ENCODE peak calls at places on chromosomes 5 and 9, in five cellular contexts. X is psoas muscle; R is coronary artery; S is naive thymus-derived CD4-positive, alpha-beta T cell; B is adipocyte. G is an unnamed sample.

GRCh38 chr5:90562331-90562730 is 3.7 kb downstream of the ADGRV1 start:
- DNase-seq in X (no peak), S (no peak), B (no peak), R (no peak), G (no peak)

GRCh38 chr5:177430146-177430951 is 3.9 kb downstream of the GRK6 start:
- DNase-seq in R (no peak), X (no peak), B (no peak), S (no peak), G (no peak)

GRCh38 chr9:95206143-95206542 is 111.4 kb downstream of the FANCC start:
- DNase-seq in X (no peak), S (no peak), R (no peak), B (peak), G (no peak)

GRCh38 chr5:39501403-39501802 is 76.6 kb upstream of the DAB2 start:
- DNase-seq in B (peak), S (no peak), X (peak), R (no peak), G (peak)

GRCh38 chr5:372911-373709 is 51.6 kb downstream of the AHRR start:
- DNase-seq in R (peak), S (peak), B (no peak), X (no peak), G (no peak)

GRCh38 chr5:151037561-151038291 is 17.3 kb downstream of the GPX3 start:
- DNase-seq in S (no peak), R (no peak), X (peak), B (peak), G (peak)

GRCh38 chr5:127757576-127757975 is 54.4 kb downstream of the CCDC192 start:
- DNase-seq in S (no peak), B (peak), R (no peak), X (no peak), G (peak)

GRCh38 chr5:35129921-35130485 is 82.3 kb upstream of the AGXT2 start:
- DNase-seq in X (no peak), S (peak), B (peak), R (no peak), G (peak)

GRCh38 chr5:5629579-5629978 is 207.1 kb downstream of the ICE1 start:
- DNase-seq in S (no peak), X (no peak), R (no peak), B (no peak), G (no peak)

GRCh38 chr5:35320029-35320428 is 89.7 kb upstream of the PRLR start:
- DNase-seq in R (no peak), S (no peak), B (no peak), X (no peak), G (no peak)

GRCh38 chr5:135930029-135930948 is 24.5 kb downstream of the LECT2 start:
- DNase-seq in B (no peak), R (no peak), S (no peak), X (peak), G (no peak)

GRCh38 chr5:150653145-150653761 is 7.8 kb upstream of the MYOZ3 start:
- DNase-seq in X (no peak), S (no peak), R (no peak), B (no peak), G (no peak)

GRCh38 chr5:177098103-177098771 is 11.5 kb downstream of the FGFR4 start:
- DNase-seq in R (no peak), B (peak), S (no peak), X (peak), G (no peak)

GRCh38 chr5:115329475-115329874 is 33.0 kb upstream of the CCDC112 start:
- DNase-seq in S (no peak), R (no peak), X (no peak), B (no peak), G (no peak)

GRCh38 chr9:75111019-75111622 is 22.8 kb downstream of the OSTF1 start:
- DNase-seq in S (no peak), X (no peak), R (no peak), B (no peak), G (no peak)

GRCh38 chr9:91047993-91048607 is 246.5 kb downstream of the SYK start:
- DNase-seq in R (no peak), X (no peak), B (peak), S (peak), G (no peak)

GRCh38 chr5:77859306-77859705 is 83.2 kb upstream of the TBCA start:
- DNase-seq in R (no peak), S (no peak), X (no peak), B (no peak), G (no peak)

GRCh38 chr9:90322296-90322695 is 320.3 kb downstream of the DIRAS2 start:
- DNase-seq in B (no peak), X (no peak), R (no peak), S (no peak), G (peak)

GRCh38 chr9:121863931-121864330 is 212.5 kb downstream of the DAB2IP start:
- DNase-seq in S (no peak), R (no peak), X (no peak), B (peak), G (no peak)

GRCh38 chr5:52177193-52177592 is 610.5 kb upstream of the ITGA1 start:
- DNase-seq in S (no peak), R (no peak), B (no peak), X (no peak), G (no peak)

GRCh38 chr9:131799177-131799823 is 59.4 kb upstream of the RAPGEF1 start:
- DNase-seq in S (peak), B (peak), R (no peak), X (no peak), G (peak)

GRCh38 chr9:15349892-15350761 is 43.1 kb upstream of the TTC39B start:
- DNase-seq in B (peak), X (no peak), S (no peak), R (no peak), G (no peak)

GRCh38 chr5:103034662-103035392 is 85.1 kb downstream of the GIN1 start:
- DNase-seq in B (no peak), S (no peak), X (no peak), R (no peak), G (no peak)

GRCh38 chr9:136940526-136941230 is 3.9 kb downstream of the FBXW5 start:
- DNase-seq in X (peak), B (no peak), R (no peak), S (no peak), G (no peak)

GRCh38 chr9:124299519-124300090 is 41.9 kb downstream of the NEK6 start:
- DNase-seq in R (no peak), B (no peak), S (no peak), X (no peak), G (no peak)

GRCh38 chr5:175772747-175773533 is 98.4 kb upstream of the CPLX2 start:
- DNase-seq in B (no peak), S (no peak), X (no peak), R (no peak), G (no peak)

GRCh38 chr5:110460837-110461236 is 265.6 kb downstream of the TMEM232 start:
- DNase-seq in S (no peak), X (no peak), R (no peak), B (no peak), G (no peak)

GRCh38 chr5:132026516-132027008 is 15.1 kb upstream of the ACSL6 start:
- DNase-seq in S (peak), B (no peak), X (peak), R (no peak), G (no peak)

GRCh38 chr9:124721109-124721850 is 49.8 kb downstream of the NR6A1 start:
- DNase-seq in R (no peak), X (no peak), S (no peak), B (peak), G (peak)

GRCh38 chr5:181190711-181191525 is 14.1 kb downstream of the TRIM7 start:
- DNase-seq in R (no peak), X (peak), B (peak), S (peak), G (peak)

GRCh38 chr5:133723651-133724366 is 111.5 kb upstream of the FSTL4 start:
- DNase-seq in B (no peak), X (no peak), R (peak), S (no peak), G (no peak)

GRCh38 chr5:176901260-176902101 is 2.3 kb upstream of the HK3 start:
- DNase-seq in X (no peak), R (no peak), B (no peak), S (no peak), G (no peak)

DNA sequence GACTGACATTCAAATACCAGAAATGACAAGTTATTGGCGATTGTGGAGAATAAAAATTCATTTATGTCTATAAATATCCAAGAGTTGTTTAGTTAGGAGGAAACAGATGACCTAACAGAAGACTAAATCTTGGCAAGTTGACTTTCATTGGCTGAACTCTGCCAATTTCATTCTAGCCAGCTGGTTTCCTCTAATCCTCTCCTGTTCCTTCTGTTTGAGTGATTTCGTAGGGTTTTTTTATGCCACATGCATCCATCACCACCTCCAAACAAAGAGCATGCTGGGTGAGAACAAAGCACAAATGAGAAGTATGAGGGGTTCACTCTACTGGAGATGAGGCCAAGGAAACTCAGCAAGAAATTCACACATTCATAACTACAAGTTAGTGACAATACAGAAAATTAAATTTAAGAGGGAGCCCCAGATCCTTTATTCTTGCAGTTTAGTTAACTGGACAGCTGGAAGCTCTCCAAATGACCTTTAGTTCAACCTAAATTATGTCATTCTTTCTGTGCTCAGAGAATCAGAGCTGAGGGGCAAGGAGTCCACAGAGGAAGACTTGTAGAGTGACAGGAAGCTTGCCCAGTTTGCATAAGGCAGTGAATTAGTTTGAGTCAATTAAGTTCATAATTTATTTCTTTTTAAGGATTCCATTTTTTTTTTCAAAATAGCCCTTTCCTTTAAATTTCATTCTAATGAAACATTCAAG is 932.1 kb downstream of the TLE4 start:
- DNase-seq in S (no peak), B (no peak), X (no peak), R (no peak), G (no peak)
- H3K4me3 ChIP-seq in S (no peak), B (no peak), X (no peak), R (no peak), G (no peak)

DNA sequence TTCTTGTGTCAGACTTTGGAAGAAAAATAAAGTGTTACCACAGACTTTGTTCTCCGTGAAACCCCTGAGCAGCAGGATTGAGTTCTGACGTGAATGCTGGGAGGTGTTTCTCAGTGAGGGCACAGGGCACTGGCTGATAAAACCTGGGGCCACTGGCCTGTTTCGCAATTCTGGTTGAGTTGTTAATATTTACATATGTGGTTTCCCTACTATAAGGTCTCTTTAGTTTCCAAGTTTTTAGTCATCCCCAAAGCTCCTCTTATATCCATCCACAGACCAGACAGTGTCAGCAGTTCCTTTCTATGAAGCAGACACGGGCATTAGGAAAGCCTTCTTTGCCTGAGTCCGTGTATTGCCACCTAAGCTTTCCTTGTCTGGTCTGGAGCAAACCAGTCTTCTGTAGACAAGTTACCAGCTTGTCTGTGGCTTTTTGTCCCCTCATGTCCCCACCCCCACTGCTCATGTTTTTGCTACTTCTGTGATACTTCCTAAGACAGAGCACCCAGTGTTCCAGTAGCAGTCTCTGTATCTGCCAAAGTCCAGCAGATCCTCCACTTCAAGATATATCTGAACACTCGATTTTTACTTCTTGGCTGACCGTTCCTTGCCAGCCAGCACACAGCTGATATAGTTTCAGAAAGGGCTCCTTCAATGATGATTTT is 42.0 kb downstream of the ACO1 start:
- DNase-seq in S (no peak), R (no peak), B (peak), X (no peak), G (no peak)
- H3K4me3 ChIP-seq in S (no peak), R (no peak), B (no peak), X (no peak), G (no peak)

GRCh38 chr9:133144142-133144886 is 19.4 kb downstream of the GBGT1 start:
- DNase-seq in B (peak), X (peak), R (no peak), S (peak), G (peak)
- H3K4me3 ChIP-seq in B (peak), X (peak), R (peak), S (peak), G (peak)

GRCh38 chr5:58983496-58983895 is 400.6 kb downstream of the RAB3C start:
- DNase-seq in B (no peak), R (no peak), X (no peak), S (no peak), G (no peak)

GRCh38 chr5:58984009-58984525 is 401.2 kb downstream of the RAB3C start:
- DNase-seq in S (no peak), R (no peak), B (no peak), X (no peak), G (no peak)

GRCh38 chr5:58979090-58979489 is 396.2 kb downstream of the RAB3C start:
- DNase-seq in S (no peak), B (no peak), R (no peak), X (no peak), G (no peak)

GRCh38 chr5:58985311-58985710 is 402.4 kb downstream of the RAB3C start:
- DNase-seq in X (no peak), R (no peak), B (no peak), S (no peak), G (no peak)

GRCh38 chr5:58980890-58981289 is 398.0 kb downstream of the RAB3C start:
- DNase-seq in S (no peak), R (no peak), B (no peak), X (no peak), G (no peak)
- H3K4me3 ChIP-seq in S (no peak), R (no peak), B (no peak), X (no peak), G (no peak)

DNA sequence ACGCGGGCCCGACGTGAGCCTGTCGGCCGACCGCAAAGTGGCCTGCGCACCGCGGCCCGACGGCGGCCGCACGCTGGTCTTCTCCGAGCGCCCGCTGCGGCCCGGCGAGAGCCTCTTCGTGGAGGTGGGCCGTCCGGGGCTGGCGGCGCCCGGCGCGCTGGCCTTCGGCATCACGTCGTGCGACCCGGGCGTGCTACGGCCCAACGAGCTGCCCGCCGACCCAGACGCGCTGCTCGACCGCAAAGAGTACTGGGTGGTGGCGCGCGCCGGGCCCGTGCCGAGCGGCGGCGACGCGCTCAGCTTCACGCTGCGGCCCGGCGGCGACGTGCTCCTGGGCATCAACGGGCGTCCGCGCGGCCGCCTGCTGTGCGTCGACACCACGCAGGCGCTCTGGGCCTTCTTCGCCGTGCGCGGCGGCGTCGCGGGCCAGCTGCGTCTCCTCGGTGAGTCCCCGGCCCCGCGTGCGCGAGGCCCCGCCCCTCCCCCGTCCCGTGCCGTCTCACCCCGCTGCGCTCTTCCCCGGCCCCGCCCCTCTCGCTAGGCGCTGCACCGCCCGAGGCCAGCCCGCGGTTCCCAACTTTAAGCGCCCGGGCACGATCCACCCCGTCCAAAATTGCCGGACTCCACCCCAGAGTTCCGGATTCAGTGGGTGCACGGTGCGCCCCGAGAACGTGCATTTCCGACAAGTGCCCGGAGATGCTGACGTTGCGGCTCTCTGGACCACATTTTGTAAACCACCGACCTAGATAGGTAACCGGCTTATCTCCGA is 42.8 kb downstream of the NEURL1B start:
- DNase-seq in X (no peak), R (no peak), S (peak), B (no peak), G (no peak)
- H3K4me3 ChIP-seq in X (no peak), R (peak), S (peak), B (no peak), G (no peak)

GRCh38 chr9:96599298-96599697 is 20.3 kb downstream of the CDC14B start:
- DNase-seq in S (no peak), X (no peak), B (peak), R (no peak), G (no peak)

GRCh38 chr9:96607971-96608370 is 11.7 kb downstream of the CDC14B start:
- DNase-seq in R (no peak), X (no peak), S (no peak), B (no peak), G (no peak)

GRCh38 chr9:96605328-96605727 is 14.3 kb downstream of the CDC14B start:
- DNase-seq in S (no peak), X (no peak), R (no peak), B (no peak), G (peak)

GRCh38 chr9:96604005-96604320 is 15.7 kb downstream of the CDC14B start:
- DNase-seq in X (peak), R (no peak), S (no peak), B (no peak), G (no peak)

DNA sequence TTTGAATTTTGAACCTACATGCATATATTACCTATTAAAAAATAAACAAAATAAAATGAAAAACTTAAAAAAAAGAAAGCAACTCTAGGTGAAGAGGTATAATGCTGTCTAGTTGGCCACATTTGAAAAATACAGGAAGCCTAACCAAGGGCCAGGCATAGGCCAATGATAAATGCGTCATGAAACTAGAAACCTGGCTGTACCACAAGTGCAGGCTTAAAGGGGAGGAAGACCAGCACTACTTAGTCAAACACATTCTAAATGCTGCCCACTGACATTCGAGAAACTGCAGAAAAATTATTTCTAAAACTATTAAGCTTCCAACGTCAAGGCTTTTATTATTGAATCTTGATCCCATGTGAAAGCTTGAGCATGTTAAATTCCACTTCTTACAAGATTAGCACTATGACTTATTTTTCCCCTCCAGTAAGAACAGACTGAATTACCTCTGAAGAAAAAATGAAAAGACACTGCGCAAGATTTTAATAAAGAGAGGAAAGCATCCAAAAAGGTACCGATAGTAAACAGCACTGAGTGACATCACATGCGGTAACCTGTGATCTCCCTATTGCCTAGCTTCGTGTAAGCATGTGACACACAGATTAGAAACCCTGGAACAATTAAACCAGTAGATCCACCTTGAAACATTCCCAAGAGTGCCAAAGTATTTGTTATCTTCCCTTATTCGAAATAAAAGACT is 16.2 kb downstream of the CDC14B start:
- DNase-seq in S (no peak), R (no peak), X (no peak), B (no peak), G (no peak)
- H3K4me3 ChIP-seq in S (no peak), R (no peak), X (peak), B (peak), G (no peak)

GRCh38 chr9:107425110-107426025 is 64.2 kb downstream of the KLF4 start:
- DNase-seq in B (peak), S (peak), X (peak), R (peak), G (peak)
- H3K4me3 ChIP-seq in B (peak), S (peak), X (peak), R (peak), G (no peak)

GRCh38 chr9:100428871-100429654 is 2.1 kb downstream of the MSANTD3 start:
- DNase-seq in S (no peak), X (no peak), B (peak), R (no peak), G (no peak)
- H3K4me3 ChIP-seq in S (no peak), X (peak), B (peak), R (peak), G (no peak)